ENCODE peak calls at places on chromosomes 11 and 22, in four cellular contexts. B is GM12865, P is astrocyte of the spinal cord, S is nephron progenitor cell. F is an unnamed sample.

GRCh38 chr22:46935506-46936377 is 173.3 kb downstream of the TBC1D22A start:
- DNase-seq in B (no peak), P (no peak), S (no peak), F (no peak)

GRCh38 chr22:45785458-45785857 is 113.8 kb downstream of the ATXN10 start:
- DNase-seq in B (no peak), P (no peak), S (no peak), F (no peak)

GRCh38 chr22:48944756-48945620 is 882.7 kb downstream of the BRD1 start:
- DNase-seq in B (no peak), P (no peak), S (no peak), F (no peak)

GRCh38 chr11:118342503-118343161 is at the start of gene CD3D:
- DNase-seq in B (no peak), P (no peak), S (no peak), F (no peak)

GRCh38 chr11:66809592-66809991 is 33.6 kb upstream of the RCE1 start:
- DNase-seq in B (no peak), P (no peak), S (no peak), F (no peak)

GRCh38 chr11:36362902-36363301 is 66.8 kb downstream of the PRR5L start:
- DNase-seq in B (no peak), P (peak; percentile 85), S (no peak), F (no peak)

GRCh38 chr11:20368441-20368840 is 4.9 kb downstream of the HTATIP2 start:
- DNase-seq in B (no peak), P (no peak), S (no peak), F (no peak)

GRCh38 chr22:48091656-48092223 is 1329.3 kb downstream of the TBC1D22A start:
- DNase-seq in B (no peak), P (no peak), S (no peak), F (no peak)

GRCh38 chr11:109015283-109015682 is 350.4 kb downstream of the DDX10 start:
- DNase-seq in B (no peak), P (peak; percentile 84), S (no peak), F (no peak)

GRCh38 chr11:7414729-7415536 is 70.4 kb upstream of the OLFML1 start:
- DNase-seq in B (no peak), P (no peak), S (no peak), F (no peak)

GRCh38 chr22:40898850-40899357 is 37.0 kb upstream of the DNAJB7 start:
- DNase-seq in B (peak; percentile 68), P (peak; percentile 72), S (no peak), F (peak; percentile 60)
- TF ChIP-seq CTCF in B (peak; percentile 43), P (peak; percentile 59), S (peak; percentile 12), F (peak; percentile 53)

DNA sequence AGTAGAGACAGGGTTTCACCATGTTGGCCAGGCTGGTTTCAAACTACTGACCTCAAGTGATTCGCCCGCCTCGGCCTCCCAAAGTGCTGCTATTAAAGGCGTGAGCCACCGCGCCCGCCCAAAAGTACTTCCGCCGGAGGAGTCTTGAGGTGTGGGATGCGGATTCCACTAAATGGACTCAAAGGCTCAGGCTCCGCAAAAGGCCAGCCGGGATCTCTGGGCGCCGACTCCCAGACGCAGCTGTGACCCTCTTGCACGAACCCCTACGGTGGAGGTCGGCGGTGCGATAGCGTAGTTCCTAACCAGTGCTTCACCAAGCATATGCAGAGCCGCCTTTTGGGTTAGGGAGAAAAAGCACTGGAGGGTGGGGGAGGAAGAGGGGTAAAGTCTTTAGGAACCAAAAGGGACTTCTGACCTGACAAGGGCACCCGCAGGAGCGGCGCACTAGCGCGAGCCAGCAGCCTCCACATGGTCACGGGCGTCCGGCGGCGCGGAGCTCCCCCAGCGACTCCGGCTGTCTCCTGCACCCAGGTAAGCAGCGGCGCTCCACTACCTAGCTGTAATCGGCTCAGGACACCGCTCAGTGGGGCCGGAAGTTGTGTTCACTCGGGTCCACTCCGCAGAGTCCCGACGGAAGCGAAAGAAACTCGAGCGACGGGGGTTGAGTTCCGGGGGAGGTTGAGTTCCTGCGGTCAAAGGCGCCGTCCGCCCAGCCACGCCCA is at the start of gene MRPL16:
- DNase-seq in B (peak; percentile 96), P (peak; percentile 88), S (peak; percentile 87), F (peak; percentile 85)
- TF ChIP-seq CTCF in B (peak; percentile 37), P (no peak), S (no peak), F (peak; percentile 20)

GRCh38 chr11:61446211-61446651 is 16.3 kb downstream of the SDHAF2 start:
- DNase-seq in B (peak; percentile 83), P (peak; percentile 96), S (peak; percentile 90), F (peak; percentile 73)
- TF ChIP-seq CTCF in B (peak; percentile 89), P (peak; percentile 95), S (peak; percentile 84), F (peak; percentile 78)

GRCh38 chr11:1763796-1764661 is at the start of gene CTSD:
- DNase-seq in B (peak; percentile 89), P (peak; percentile 64), S (peak; percentile 89), F (peak; percentile 100)

GRCh38 chr11:1766719-1767398 is 3.1 kb upstream of the CTSD start:
- DNase-seq in B (no peak), P (no peak), S (no peak), F (no peak)

GRCh38 chr11:1768141-1768469 is 4.4 kb upstream of the CTSD start:
- DNase-seq in B (no peak), P (no peak), S (no peak), F (no peak)

GRCh38 chr11:1767399-1768140 is 3.8 kb upstream of the CTSD start:
- DNase-seq in B (no peak), P (no peak), S (no peak), F (no peak)

DNA sequence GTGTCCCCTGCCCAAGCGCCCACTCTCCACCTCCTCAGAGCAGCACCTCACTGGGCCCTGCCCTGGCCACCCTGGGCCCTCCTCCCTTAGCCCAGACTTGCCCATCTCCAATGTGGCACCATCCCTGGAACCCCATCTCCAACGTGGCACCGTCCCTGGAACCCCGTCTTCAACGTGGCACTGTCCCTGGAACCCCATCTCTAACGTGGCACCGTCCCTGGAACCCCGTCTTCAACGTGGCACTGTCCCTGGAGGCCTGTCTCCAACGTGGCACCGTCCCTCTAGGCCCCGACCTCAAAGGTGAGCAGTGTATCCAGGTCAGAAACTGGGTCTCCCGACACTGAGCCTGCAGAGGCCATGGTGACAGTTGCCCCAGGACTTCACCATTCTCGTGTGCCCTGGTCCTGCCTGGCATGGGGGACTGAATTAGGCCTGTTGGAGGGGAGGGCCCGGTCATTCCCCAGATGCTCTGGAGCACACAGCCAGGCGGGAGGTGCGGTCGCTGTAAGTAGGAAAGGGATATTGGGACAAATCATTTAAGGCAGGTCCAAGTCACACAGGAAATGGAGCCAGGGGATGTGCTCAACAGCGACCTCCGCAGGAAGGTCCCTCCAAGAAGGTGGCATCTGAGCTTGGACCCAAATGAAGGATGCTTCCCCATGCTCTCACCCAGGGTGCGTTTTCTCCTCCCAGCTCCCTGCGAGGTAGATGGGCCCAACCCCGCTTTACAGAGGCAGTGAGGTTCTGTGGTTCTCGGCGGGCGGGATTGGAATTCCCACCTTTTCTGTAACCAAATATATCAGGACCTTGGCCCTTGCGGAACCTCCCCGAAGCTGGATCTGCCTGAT is 2.4 kb upstream of the CTSD start:
- DNase-seq in B (no peak), P (no peak), S (no peak), F (no peak)
- TF ChIP-seq CTCF in B (peak; percentile 27), P (peak; percentile 21), S (no peak), F (peak; percentile 26)